ENCODE peak calls at places on chromosomes 7 and 10, in five cellular contexts. Q is ascending aorta, E is thoracic aorta, S is NB4, O is foreskin fibroblast. U is an unnamed sample.

GRCh38 chr10:72665925-72666324 is 26.0 kb upstream of the MCU start:
- DNase-seq in Q (no peak), E (no peak), S (no peak), O (peak), U (no peak)

GRCh38 chr7:98149293-98149692 is 42.6 kb downstream of the LMTK2 start:
- DNase-seq in S (no peak), E (no peak), O (no peak), Q (no peak), U (no peak)

GRCh38 chr10:83724471-83725241 is 414.7 kb upstream of the GHITM start:
- DNase-seq in O (no peak), E (no peak), Q (no peak), S (no peak), U (no peak)

GRCh38 chr10:26860026-26860541 is 674 bp downstream of the ABI1 start:
- DNase-seq in E (peak), O (peak), Q (peak), S (peak), U (peak)

GRCh38 chr10:116796910-116797513 is 52.3 kb upstream of the ENO4 start:
- DNase-seq in Q (no peak), E (no peak), O (peak), S (peak), U (peak)

GRCh38 chr7:54778696-54779285 is 19.8 kb upstream of the SEC61G start:
- DNase-seq in S (no peak), E (no peak), O (peak), Q (no peak), U (no peak)

GRCh38 chr10:132325969-132326889 is 5.8 kb upstream of the LRRC27 start:
- DNase-seq in E (no peak), Q (no peak), O (no peak), S (no peak), U (no peak)

GRCh38 chr10:43403911-43404674 is 4.9 kb downstream of the HNRNPF start:
- DNase-seq in E (no peak), O (peak), S (no peak), Q (no peak), U (no peak)

GRCh38 chr7:22488643-22489462 is 11.1 kb downstream of the STEAP1B start:
- DNase-seq in Q (no peak), O (peak), E (no peak), S (peak), U (peak)

GRCh38 chr7:30510124-30511074 is 5.8 kb upstream of the GGCT start:
- DNase-seq in E (no peak), Q (no peak), S (peak), O (peak), U (peak)

GRCh38 chr7:90756366-90756765 is 160.2 kb downstream of the CDK14 start:
- DNase-seq in O (no peak), S (no peak), E (no peak), Q (no peak), U (no peak)

GRCh38 chr7:65239707-65240352 is 133.8 kb upstream of the ZNF92 start:
- DNase-seq in Q (no peak), O (no peak), E (no peak), S (peak), U (no peak)

GRCh38 chr10:3486346-3487065 is 298.5 kb downstream of the KLF6 start:
- DNase-seq in O (no peak), S (no peak), E (no peak), Q (no peak), U (no peak)

GRCh38 chr7:137867289-137867688 is 20.5 kb upstream of the DGKI start:
- DNase-seq in O (no peak), Q (no peak), S (no peak), E (no peak), U (no peak)

GRCh38 chr10:104688251-104688650 is 47.2 kb downstream of the SORCS3 start:
- DNase-seq in S (no peak), E (no peak), Q (no peak), O (peak), U (no peak)

GRCh38 chr7:121126801-121127534 is 138.5 kb downstream of the CPED1 start:
- DNase-seq in Q (no peak), O (peak), S (peak), E (no peak), U (peak)

GRCh38 chr7:28083159-28083997 is 97.2 kb downstream of the JAZF1 start:
- DNase-seq in S (peak), O (peak), E (peak), Q (no peak), U (no peak)

GRCh38 chr7:12030116-12030515 is 181.0 kb upstream of the TMEM106B start:
- DNase-seq in O (peak), E (no peak), Q (no peak), S (no peak), U (peak)

GRCh38 chr7:52135403-52135802 is 818.8 kb upstream of the COBL start:
- DNase-seq in O (no peak), S (no peak), Q (no peak), E (no peak), U (no peak)

GRCh38 chr10:24974978-24975377 is 22.6 kb upstream of the PRTFDC1 start:
- DNase-seq in S (no peak), O (peak), Q (no peak), E (no peak), U (peak)

GRCh38 chr7:136033413-136034031 is 56.4 kb upstream of the MTPN start:
- DNase-seq in E (no peak), O (no peak), S (no peak), Q (no peak), U (no peak)

GRCh38 chr10:110989016-110989415 is 69.6 kb downstream of the SHOC2 start:
- DNase-seq in E (no peak), S (no peak), O (peak), Q (no peak), U (peak)

DNA sequence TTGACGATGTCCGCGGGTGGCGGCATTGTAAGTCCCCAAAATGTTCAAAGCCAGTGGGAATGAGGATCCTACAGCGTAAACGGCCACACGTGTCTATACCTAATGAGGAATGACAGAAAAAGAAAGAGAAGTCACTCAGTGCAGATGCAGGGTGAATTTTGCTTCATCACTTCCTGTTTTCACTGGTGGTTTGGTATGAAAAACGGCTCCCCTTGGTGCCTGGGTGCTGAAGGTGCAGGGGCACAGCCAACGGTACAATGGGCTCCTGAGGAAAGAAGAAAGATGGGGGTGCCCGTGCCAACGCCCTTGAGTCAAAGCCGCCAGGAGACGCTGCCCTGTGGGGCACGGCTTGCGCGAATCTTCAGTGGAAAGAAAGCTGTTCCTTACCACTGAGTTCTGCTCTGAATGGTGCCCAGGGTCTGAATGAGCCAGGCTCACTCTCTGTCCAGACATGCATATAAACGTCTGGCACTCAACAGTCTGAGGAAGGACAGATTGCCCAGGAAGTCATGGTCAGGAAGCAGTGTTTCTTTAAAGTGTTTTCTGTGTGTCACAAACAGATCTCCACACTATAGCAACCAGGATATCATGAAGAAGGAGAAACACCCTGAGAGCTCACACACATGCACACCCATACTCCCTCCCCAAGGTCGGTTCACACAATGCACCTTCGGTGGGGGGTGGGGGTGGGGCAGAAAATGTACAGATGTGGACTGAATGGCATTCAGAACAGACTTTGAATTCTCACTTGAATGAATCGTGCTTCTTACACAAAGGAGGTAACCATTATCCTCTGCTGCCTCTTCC is 105.8 kb downstream of the ELMO1 start:
- DNase-seq in S (peak), O (no peak), Q (no peak), E (no peak), U (no peak)
- TF ChIP-seq CTCF in S (peak), O (no peak), Q (no peak), E (no peak), U (no peak)

GRCh38 chr7:92293887-92294616 is 48.3 kb downstream of the ANKIB1 start:
- DNase-seq in Q (no peak), S (no peak), E (no peak), O (no peak), U (no peak)
- H3K4me3 ChIP-seq in Q (peak), S (no peak), E (peak), O (no peak), U (no peak)

GRCh38 chr10:62960416-62960815 is 144.2 kb upstream of the EGR2 start:
- DNase-seq in S (no peak), Q (no peak), E (no peak), O (peak), U (no peak)

GRCh38 chr10:62958980-62959379 is 142.8 kb upstream of the EGR2 start:
- DNase-seq in S (no peak), Q (no peak), E (no peak), O (no peak), U (no peak)

GRCh38 chr10:62959553-62959952 is 143.4 kb upstream of the EGR2 start:
- DNase-seq in S (no peak), Q (no peak), O (no peak), E (no peak), U (no peak)

GRCh38 chr10:62961951-62962523 is 145.9 kb upstream of the EGR2 start:
- DNase-seq in Q (no peak), O (peak), E (no peak), S (no peak), U (no peak)
- TF ChIP-seq CTCF in Q (no peak), O (no peak), E (no peak), S (no peak), U (no peak)

GRCh38 chr10:122112625-122113160 is 123.7 kb downstream of the TACC2 start:
- DNase-seq in E (peak), S (peak), O (peak), Q (peak), U (peak)

GRCh38 chr10:122114156-122114747 is 125.3 kb downstream of the TACC2 start:
- DNase-seq in O (peak), S (no peak), Q (no peak), E (no peak), U (no peak)

GRCh38 chr10:122115874-122116273 is 126.9 kb downstream of the TACC2 start:
- DNase-seq in S (peak), E (no peak), Q (no peak), O (peak), U (no peak)

GRCh38 chr10:122113161-122113944 is 124.4 kb downstream of the TACC2 start:
- DNase-seq in S (peak), Q (peak), E (no peak), O (peak), U (peak)

GRCh38 chr10:122112021-122112616 is 123.2 kb downstream of the TACC2 start:
- DNase-seq in E (no peak), O (peak), S (peak), Q (no peak), U (no peak)
- H3K4me3 ChIP-seq in E (peak), O (peak), S (peak), Q (peak), U (peak)

DNA sequence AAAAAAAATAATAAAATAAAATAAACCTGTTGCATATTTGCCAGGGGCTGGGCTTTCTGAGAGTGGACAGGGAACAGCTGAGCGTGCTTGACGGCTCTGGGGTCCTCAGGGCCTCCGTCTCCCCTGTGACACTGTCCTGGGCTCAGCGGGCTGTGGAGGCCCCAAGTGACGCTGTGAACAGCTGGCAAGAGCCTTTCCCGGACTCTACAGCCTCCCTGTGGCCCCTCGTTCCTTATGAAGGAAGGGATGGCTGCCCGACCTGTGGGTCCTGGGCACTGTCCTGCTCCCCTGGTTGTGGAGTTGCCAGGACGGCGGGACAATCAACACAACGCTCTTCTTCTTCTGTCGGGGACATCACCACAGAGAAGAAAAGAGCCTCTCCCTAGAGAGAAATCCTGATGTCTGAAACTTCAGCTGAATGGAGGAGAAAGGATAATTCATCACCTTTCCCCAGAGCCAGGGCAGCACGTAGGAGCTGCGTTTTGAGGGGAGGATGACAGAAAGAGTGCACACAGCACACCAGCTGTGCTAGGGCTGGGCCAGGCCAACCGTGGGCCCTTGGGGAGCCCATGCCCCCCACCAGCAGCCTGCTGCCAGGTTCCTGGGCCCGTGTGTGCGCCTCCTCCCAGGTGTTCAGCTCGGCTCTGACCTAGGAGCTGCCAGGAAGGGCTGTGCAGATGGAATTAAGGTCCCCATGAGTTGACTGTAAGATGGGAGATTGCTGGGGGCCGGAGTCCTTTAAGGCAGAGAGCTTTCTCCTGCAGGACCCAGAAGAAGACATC is 45.5 kb downstream of the RBM17 start:
- DNase-seq in Q (no peak), S (no peak), E (no peak), O (no peak), U (no peak)
- TF ChIP-seq CTCF in Q (no peak), S (no peak), E (no peak), O (no peak), U (no peak)

GRCh38 chr10:109924947-109925620 is 1.8 kb upstream of the XPNPEP1 start:
- DNase-seq in E (no peak), Q (no peak), S (no peak), O (no peak), U (no peak)

GRCh38 chr10:109922976-109923921 is at the start of gene XPNPEP1:
- DNase-seq in E (peak), S (peak), O (peak), Q (peak), U (peak)

GRCh38 chr10:109926141-109926745 is 2.9 kb upstream of the XPNPEP1 start:
- DNase-seq in Q (no peak), E (no peak), S (no peak), O (peak), U (no peak)

GRCh38 chr10:109922353-109922975 is 847 bp downstream of the XPNPEP1 start:
- DNase-seq in O (no peak), Q (no peak), S (peak), E (no peak), U (no peak)

DNA sequence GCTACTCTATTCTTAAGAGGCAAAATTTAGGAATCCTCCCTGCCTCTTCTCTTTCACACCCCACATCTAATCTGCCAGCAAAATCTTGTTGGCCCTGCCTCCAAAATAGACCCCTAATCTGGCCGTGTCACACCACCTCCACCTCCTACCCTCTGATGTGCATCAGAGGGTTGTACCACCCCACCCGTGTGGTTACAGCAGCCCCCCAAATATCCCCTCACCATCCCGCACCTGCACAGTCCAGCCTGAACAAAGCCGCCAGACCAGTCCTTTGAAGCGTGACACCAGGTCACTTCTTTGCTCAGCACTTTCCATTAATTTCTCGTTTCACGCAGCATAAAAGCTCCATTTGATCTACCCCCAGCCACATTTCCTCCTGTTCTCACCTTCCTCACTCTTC is 789 bp upstream of the XPNPEP1 start:
- DNase-seq in S (no peak), Q (no peak), E (no peak), O (no peak), U (no peak)
- H3K4me3 ChIP-seq in S (peak), Q (peak), E (peak), O (no peak), U (no peak)

GRCh38 chr10:75645704-75646103 is 214.3 kb downstream of the LRMDA start:
- DNase-seq in O (no peak), E (no peak), Q (no peak), S (no peak), U (no peak)
- TF ChIP-seq CTCF in O (no peak), E (no peak), Q (no peak), S (no peak), U (no peak)